ENCODE peak calls at places on chromosomes 1 and 21, in six cellular contexts. K is GM23338, Y is PC-3, R is PC-9, M is MM.1S, P is GM23248. F is an unnamed sample. For H3F3A and H3K79me2, the result is how much of the 10 kb centered on the place peaks cover.

GRCh38 chr1:155012052-155012546 is 9.5 kb downstream of the ZBTB7B start:
- DNase-seq in Y (no peak), R (no peak), P (peak), K (peak), M (no peak), F (peak)

GRCh38 chr1:235397733-235398132 is 30.5 kb downstream of the TBCE start:
- DNase-seq in P (peak), M (no peak), Y (peak), R (peak), K (no peak), F (no peak)

GRCh38 chr1:215819114-215819513 is 252.0 kb downstream of the KCTD3 start:
- DNase-seq in K (no peak), P (peak), R (no peak), M (no peak), Y (no peak), F (no peak)

GRCh38 chr21:45290948-45291612 is 3.4 kb upstream of the POFUT2 start:
- DNase-seq in M (no peak), R (no peak), P (peak), Y (peak), K (no peak), F (no peak)

GRCh38 chr21:38380391-38381137 is 117.7 kb downstream of the ERG start:
- DNase-seq in M (no peak), Y (peak), K (peak), R (no peak), P (peak), F (no peak)

GRCh38 chr1:200038987-200039848 is 11.7 kb downstream of the NR5A2 start:
- DNase-seq in P (peak), K (peak), Y (peak), R (peak), M (peak), F (peak)

GRCh38 chr1:242129103-242129502 is 130.2 kb upstream of the MAP1LC3C start:
- DNase-seq in M (peak), R (no peak), K (peak), P (peak), Y (peak), F (peak)

GRCh38 chr1:53455592-53455991 is 3.6 kb upstream of the DMRTB1 start:
- DNase-seq in P (no peak), K (no peak), R (no peak), M (no peak), Y (peak), F (no peak)

GRCh38 chr1:110060034-110060661 is 10.3 kb downstream of the ALX3 start:
- DNase-seq in P (peak), R (no peak), M (peak), K (peak), Y (peak), F (peak)

GRCh38 chr1:11925938-11926292 is 312 bp downstream of the KIAA2013 start:
- DNase-seq in R (no peak), K (no peak), P (peak), M (no peak), Y (no peak), F (no peak)

GRCh38 chr1:26161408-26162219 is 2.7 kb downstream of the FAM110D start:
- DNase-seq in P (peak), K (peak), Y (peak), M (peak), R (no peak), F (peak)

GRCh38 chr1:200034262-200034557 is 6.7 kb downstream of the NR5A2 start:
- DNase-seq in P (no peak), K (peak), M (no peak), Y (no peak), R (no peak), F (peak)

GRCh38 chr1:165988817-165989216 is 161.4 kb downstream of the UCK2 start:
- DNase-seq in M (no peak), Y (no peak), K (no peak), R (no peak), P (no peak), F (no peak)

GRCh38 chr1:27873671-27874384 is 1.5 kb downstream of the THEMIS2 start:
- DNase-seq in Y (no peak), M (no peak), R (no peak), P (no peak), K (no peak), F (no peak)

GRCh38 chr1:160567858-160568682 is 11.2 kb downstream of the CD84 start:
- DNase-seq in R (no peak), Y (no peak), M (no peak), P (no peak), K (no peak), F (no peak)

GRCh38 chr1:24141311-24141997 is 1.5 kb downstream of the IL22RA1 start:
- DNase-seq in Y (no peak), K (no peak), M (no peak), P (no peak), R (no peak), F (no peak)

GRCh38 chr21:28639742-28640141 is 352.9 kb downstream of the LTN1 start:
- DNase-seq in M (no peak), Y (no peak), P (peak), K (no peak), R (no peak), F (peak)

GRCh38 chr1:47839460-47839760 is 157.8 kb downstream of the TRABD2B start:
- DNase-seq in Y (no peak), M (no peak), P (no peak), R (no peak), K (no peak), F (no peak)

GRCh38 chr21:41953831-41954653 is at the start of gene C2CD2:
- DNase-seq in M (peak), R (no peak), P (peak), K (peak), Y (peak), F (peak)

GRCh38 chr1:6128276-6129081 is 51.6 kb downstream of the CHD5 start:
- DNase-seq in M (no peak), R (no peak), K (no peak), P (no peak), Y (no peak), F (no peak)

GRCh38 chr1:44408181-44409018 is 3.3 kb downstream of the RNF220 start:
- DNase-seq in M (peak), Y (no peak), P (no peak), K (peak), R (no peak), F (peak)

GRCh38 chr1:238107322-238107721 is 216.6 kb upstream of the ZP4 start:
- DNase-seq in Y (no peak), P (no peak), R (no peak), K (no peak), M (no peak), F (no peak)

GRCh38 chr1:181161170-181161870 is 72.8 kb downstream of the IER5 start:
- DNase-seq in R (no peak), P (peak), K (no peak), Y (no peak), M (peak), F (no peak)

GRCh38 chr1:179231923-179232322 is 2.4 kb upstream of the ABL2 start:
- DNase-seq in P (peak), M (no peak), K (no peak), R (no peak), Y (peak), F (no peak)

GRCh38 chr1:160032165-160032827 is 506 bp upstream of the PIGM start:
- DNase-seq in P (peak), M (no peak), K (no peak), R (no peak), Y (peak), F (peak)

GRCh38 chr1:3398741-3399140 is 55.7 kb upstream of the ARHGEF16 start:
- DNase-seq in M (no peak), K (no peak), P (no peak), Y (no peak), R (no peak), F (no peak)

GRCh38 chr1:3393987-3394920 is 60.2 kb upstream of the ARHGEF16 start:
- DNase-seq in K (peak), Y (no peak), M (no peak), P (no peak), R (no peak), F (no peak)

GRCh38 chr1:3393024-3393986 is 61.2 kb upstream of the ARHGEF16 start:
- DNase-seq in R (no peak), M (no peak), K (peak), Y (no peak), P (peak), F (peak)

GRCh38 chr1:3397311-3397710 is 57.2 kb upstream of the ARHGEF16 start:
- DNase-seq in P (no peak), M (no peak), Y (no peak), R (no peak), K (no peak), F (no peak)

GRCh38 chr1:3396411-3396810 is 58.1 kb upstream of the ARHGEF16 start:
- DNase-seq in K (no peak), Y (no peak), M (no peak), P (no peak), R (no peak), F (no peak)
- TF ChIP-seq EZH2 in K (no peak), Y (no peak), M (no peak), P (no peak), R (no peak), F (no peak)

GRCh38 chr1:46041551-46041950 is 90.9 kb downstream of the PIK3R3 start:
- DNase-seq in Y (no peak), M (peak), K (no peak), P (no peak), R (no peak), F (no peak)
- H3F3A ChIP-seq in Y (under half), M (under half), K (under half), P (under half), R (half or more), F (under half)

GRCh38 chr1:19613075-19613748 is 30.9 kb upstream of the NBL1 start:
- DNase-seq in M (no peak), P (no peak), K (no peak), R (no peak), Y (no peak), F (no peak)

GRCh38 chr1:19610282-19610978 is 33.7 kb upstream of the NBL1 start:
- DNase-seq in Y (peak), P (peak), M (no peak), R (no peak), K (no peak), F (no peak)

GRCh38 chr1:19615438-19615837 is 28.7 kb upstream of the NBL1 start:
- DNase-seq in K (no peak), M (no peak), P (no peak), R (no peak), Y (no peak), F (no peak)

GRCh38 chr1:19616489-19616888 is 27.6 kb upstream of the NBL1 start:
- DNase-seq in K (no peak), M (no peak), P (peak), Y (peak), R (no peak), F (no peak)

GRCh38 chr1:19612516-19612915 is 31.6 kb upstream of the NBL1 start:
- DNase-seq in P (no peak), K (no peak), R (no peak), M (no peak), Y (no peak), F (no peak)
- H3K79me2 ChIP-seq in P (half or more), K (half or more), R (under half), M (half or more), Y (half or more), F (under half)

DNA sequence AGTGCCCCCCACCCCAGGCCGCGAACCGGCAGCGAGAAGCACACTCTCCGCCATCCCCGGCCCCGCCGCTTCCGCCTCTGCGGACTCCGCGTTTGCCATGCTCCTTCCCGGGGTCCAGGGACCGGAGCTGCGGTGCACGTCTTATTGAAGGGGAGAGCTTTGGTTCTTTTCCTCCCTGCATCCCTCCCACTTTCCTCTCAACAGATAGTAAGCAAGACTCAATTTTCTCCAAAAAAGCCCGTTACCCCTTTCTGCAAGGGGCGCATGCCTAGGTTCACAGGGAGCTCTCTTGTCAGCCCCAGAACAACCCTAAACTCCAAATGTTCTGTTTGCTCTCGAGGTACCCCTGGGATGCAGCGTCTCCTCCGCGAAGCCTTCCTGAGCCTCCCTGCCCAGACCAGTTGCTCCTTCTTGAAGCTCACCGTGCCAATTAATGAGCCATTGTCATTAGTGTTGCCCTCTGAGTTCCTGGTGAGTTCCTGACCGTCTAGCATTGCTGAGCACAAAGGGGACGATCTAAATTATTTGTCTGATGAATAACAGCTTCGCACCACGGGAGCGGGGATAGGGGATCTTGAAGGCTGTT is 8.1 kb downstream of the FOXD3 start:
- DNase-seq in Y (no peak), M (no peak), R (no peak), P (no peak), K (peak), F (peak)
- TF ChIP-seq EZH2 in Y (no peak), M (no peak), R (no peak), P (no peak), K (no peak), F (peak)

DNA sequence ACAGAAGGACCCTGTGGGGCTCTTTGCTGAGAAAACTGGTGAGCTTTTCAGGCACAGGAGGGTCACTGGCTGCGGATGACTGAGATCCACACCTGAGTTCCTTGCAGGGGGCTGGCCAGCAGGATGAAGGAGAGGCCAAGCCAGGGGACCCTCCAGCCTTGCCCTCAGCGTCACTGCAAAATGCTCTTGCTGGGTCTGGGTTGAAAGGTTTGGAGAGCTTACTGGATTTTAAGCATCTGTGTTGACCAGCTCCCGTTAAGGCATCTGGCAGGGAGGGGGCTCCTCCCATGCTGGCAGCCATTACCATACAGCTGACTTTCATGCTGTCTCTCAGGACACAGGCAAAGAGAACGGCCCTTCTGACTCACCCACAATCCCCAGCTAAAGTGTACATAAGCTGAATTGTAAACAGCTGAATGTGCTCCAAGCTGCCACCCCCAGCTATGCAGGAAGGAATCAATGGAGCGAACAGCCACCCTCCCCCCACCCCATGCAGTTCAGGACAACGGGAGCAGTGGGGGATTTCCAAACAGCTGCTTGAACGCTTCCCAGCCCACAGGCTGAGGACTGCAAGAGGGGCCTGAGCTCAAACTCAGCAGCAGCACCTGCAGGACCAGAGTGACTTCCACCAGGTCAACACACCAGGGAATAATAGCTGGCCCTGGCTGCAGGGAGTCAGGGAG is 21.3 kb upstream of the A3GALT2 start:
- DNase-seq in K (peak), Y (peak), M (no peak), R (peak), P (peak), F (peak)
- H3F3A ChIP-seq in K (under half), Y (under half), M (under half), R (half or more), P (half or more), F (half or more)

GRCh38 chr21:34080693-34081092 is 7.3 kb downstream of the MRPS6 start:
- DNase-seq in Y (peak), R (no peak), K (no peak), M (no peak), P (no peak), F (no peak)
- H3K79me2 ChIP-seq in Y (half or more), R (half or more), K (half or more), M (half or more), P (half or more), F (half or more)

GRCh38 chr21:36694041-36694515 is 4.8 kb upstream of the SIM2 start:
- DNase-seq in K (peak), P (no peak), R (no peak), Y (no peak), M (no peak), F (peak)
- TF ChIP-seq EZH2 in K (peak), P (peak), R (no peak), Y (no peak), M (no peak), F (peak)

GRCh38 chr1:51509773-51510172 is 9.3 kb downstream of the EPS15 start:
- DNase-seq in K (no peak), R (no peak), P (no peak), M (no peak), Y (no peak), F (no peak)
- H3F3A ChIP-seq in K (under half), R (under half), P (under half), M (under half), Y (under half), F (under half)

DNA sequence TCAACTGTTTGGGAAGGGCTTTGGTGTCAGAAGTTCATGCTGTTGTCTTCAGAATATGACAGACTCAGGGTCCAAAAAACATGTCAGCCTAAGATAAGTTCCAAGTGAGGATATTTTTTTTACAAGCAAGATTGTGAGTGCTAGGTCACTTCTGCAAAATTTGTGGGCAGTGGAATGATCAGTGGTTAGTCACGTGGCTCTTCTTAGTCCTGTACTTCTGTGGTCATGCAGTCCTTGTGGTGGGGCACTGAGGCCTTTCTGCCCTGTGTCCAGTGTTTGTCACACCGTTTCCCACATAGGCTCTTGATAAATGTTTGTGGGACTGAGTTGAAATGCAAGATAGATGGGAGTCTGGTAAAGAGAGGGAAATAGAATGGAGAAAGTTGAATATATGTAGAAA is 5.3 kb downstream of the RGL1 start:
- DNase-seq in K (no peak), M (no peak), P (no peak), Y (no peak), R (no peak), F (no peak)
- H3K79me2 ChIP-seq in K (under half), M (half or more), P (under half), Y (under half), R (under half), F (half or more)

GRCh38 chr1:2471587-2472001 is 4.5 kb upstream of the PLCH2 start:
- DNase-seq in R (no peak), P (no peak), K (no peak), Y (no peak), M (no peak), F (no peak)

GRCh38 chr1:2472109-2472508 is 4.0 kb upstream of the PLCH2 start:
- DNase-seq in K (no peak), P (no peak), Y (no peak), M (no peak), R (no peak), F (no peak)

GRCh38 chr1:2473198-2473597 is 2.9 kb upstream of the PLCH2 start:
- DNase-seq in M (no peak), K (no peak), P (no peak), Y (no peak), R (no peak), F (no peak)

GRCh38 chr1:2471159-2471471 is 5.0 kb upstream of the PLCH2 start:
- DNase-seq in M (no peak), P (no peak), R (no peak), Y (no peak), K (no peak), F (no peak)

GRCh38 chr1:2472561-2473166 is 3.4 kb upstream of the PLCH2 start:
- DNase-seq in Y (no peak), K (no peak), R (no peak), M (no peak), P (no peak), F (no peak)
- TF ChIP-seq EZH2 in Y (no peak), K (no peak), R (no peak), M (no peak), P (no peak), F (no peak)